ENCODE peak calls at places on chromosomes 13 and 19, in four cellular contexts. T is fibroblast of lung, K is HCT116, E is DND-41. X is an unnamed sample.
A peak's percentile ranks its signal among the peaks of the same experiment; 100 is the strongest.

GRCh38 chr19:37484406-37485115 is 15.4 kb downstream of the ZNF570 start:
- DNase-seq in T (peak; percentile 1), K (no peak), E (no peak), X (no peak)

GRCh38 chr13:59545007-59545406 is 618.7 kb downstream of the DIAPH3 start:
- DNase-seq in T (no peak), K (no peak), E (no peak), X (peak; percentile 42)

GRCh38 chr19:29942404-29943261 is 594 bp downstream of the URI1 start:
- DNase-seq in T (peak; percentile 28), K (no peak), E (peak; percentile 85), X (peak; percentile 71)

GRCh38 chr13:78372581-78372980 is 230.8 kb downstream of the POU4F1 start:
- DNase-seq in T (peak; percentile 73), K (no peak), E (no peak), X (no peak)

GRCh38 chr19:18737337-18737953 is 53.7 kb downstream of the COMP start:
- DNase-seq in T (no peak), K (no peak), E (no peak), X (no peak)

GRCh38 chr13:32140109-32140508 is 108.5 kb downstream of the FRY start:
- DNase-seq in T (no peak), K (no peak), E (no peak), X (no peak)

GRCh38 chr19:2475018-2475701 is 767 bp upstream of the GADD45B start:
- DNase-seq in T (peak; percentile 56), K (no peak), E (peak; percentile 76), X (peak; percentile 59)

GRCh38 chr13:108408670-108409069 is 139.2 kb downstream of the TNFSF13B start:
- DNase-seq in T (no peak), K (no peak), E (no peak), X (no peak)

GRCh38 chr13:40109324-40109958 is 454.0 kb downstream of the COG6 start:
- DNase-seq in T (peak; percentile 96), K (no peak), E (no peak), X (no peak)

GRCh38 chr19:7998081-7998480 is 7.4 kb downstream of the ELAVL1 start:
- DNase-seq in T (peak; percentile 5), K (no peak), E (no peak), X (no peak)

GRCh38 chr13:32446220-32446619 is 18.3 kb upstream of the N4BP2L1 start:
- DNase-seq in T (no peak), K (no peak), E (no peak), X (no peak)

GRCh38 chr19:11166281-11167142 is 10.9 kb upstream of the SPC24 start:
- DNase-seq in T (peak; percentile 50), K (no peak), E (no peak), X (no peak)

DNA sequence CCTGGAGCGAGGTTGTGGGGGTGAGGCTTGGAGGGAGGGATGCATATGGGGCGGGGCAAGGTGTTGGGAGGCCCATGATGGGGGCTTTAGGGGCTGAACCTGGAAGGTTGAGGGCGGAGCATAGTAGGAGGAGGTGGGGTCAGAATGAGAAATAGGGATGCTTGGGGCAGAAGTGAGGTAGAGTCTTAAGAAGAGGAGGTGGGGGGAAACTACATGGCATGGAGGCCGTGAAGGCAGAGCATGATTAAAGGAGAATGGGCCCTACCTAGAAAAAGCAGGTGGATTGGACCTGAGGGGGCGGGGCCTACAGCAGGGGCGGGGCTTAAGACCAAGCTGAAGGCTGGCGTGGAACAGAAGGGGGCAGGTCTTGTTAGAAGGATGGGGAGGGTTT is 789 bp downstream of the NR1H2 start:
- DNase-seq in T (no peak), K (peak; percentile 58), E (no peak), X (peak; percentile 94)
- TF ChIP-seq EZH2 in T (no peak), K (no peak), E (no peak), X (no peak)

GRCh38 chr13:46334423-46334822 is 52.6 kb downstream of the RUBCNL start:
- DNase-seq in T (no peak), K (no peak), E (no peak), X (no peak)
- TF ChIP-seq EZH2 in T (no peak), K (no peak), E (no peak), X (no peak)

GRCh38 chr13:27921961-27922910 is 2.4 kb downstream of the PDX1 start:
- DNase-seq in T (no peak), K (no peak), E (no peak), X (peak; percentile 54)

GRCh38 chr13:27924529-27925141 is 4.8 kb downstream of the PDX1 start:
- DNase-seq in T (no peak), K (no peak), E (no peak), X (peak; percentile 60)

GRCh38 chr13:27923794-27924528 is 4.2 kb downstream of the PDX1 start:
- DNase-seq in T (no peak), K (no peak), E (no peak), X (peak; percentile 58)

GRCh38 chr13:27921421-27921960 is 1.7 kb downstream of the PDX1 start:
- DNase-seq in T (no peak), K (no peak), E (peak; percentile 44), X (peak; percentile 54)

GRCh38 chr13:27922974-27923612 is 3.3 kb downstream of the PDX1 start:
- DNase-seq in T (no peak), K (no peak), E (no peak), X (peak; percentile 19)
- TF ChIP-seq EZH2 in T (no peak), K (no peak), E (no peak), X (peak; percentile 32)

GRCh38 chr13:27928353-27928804 is 8.6 kb downstream of the PDX1 start:
- DNase-seq in T (no peak), K (no peak), E (no peak), X (peak; percentile 51)
- TF ChIP-seq EZH2 in T (no peak), K (no peak), E (no peak), X (peak; percentile 81)

GRCh38 chr13:33657274-33657673 is 160.7 kb upstream of the RFC3 start:
- DNase-seq in T (no peak), K (no peak), E (no peak), X (no peak)
- TF ChIP-seq EZH2 in T (no peak), K (no peak), E (no peak), X (no peak)

GRCh38 chr19:50434525-50434924 is 1.8 kb downstream of the MYBPC2 start:
- DNase-seq in T (no peak), K (no peak), E (no peak), X (no peak)
- TF ChIP-seq EZH2 in T (no peak), K (no peak), E (no peak), X (no peak)

GRCh38 chr19:50667759-50668231 is 18.6 kb downstream of the C19orf81 start:
- DNase-seq in T (no peak), K (no peak), E (no peak), X (peak; percentile 39)

GRCh38 chr19:50668416-50669318 is 19.4 kb downstream of the C19orf81 start:
- DNase-seq in T (no peak), K (no peak), E (no peak), X (no peak)

GRCh38 chr19:50666346-50667176 is 17.3 kb downstream of the C19orf81 start:
- DNase-seq in T (no peak), K (no peak), E (no peak), X (no peak)

GRCh38 chr19:50669319-50670101 is 20.3 kb downstream of the C19orf81 start:
- DNase-seq in T (peak; percentile 25), K (no peak), E (peak; percentile 48), X (peak; percentile 35)

GRCh38 chr19:50667177-50667758 is 18.0 kb downstream of the C19orf81 start:
- DNase-seq in T (no peak), K (no peak), E (no peak), X (peak; percentile 43)
- TF ChIP-seq EZH2 in T (peak; percentile 21), K (no peak), E (no peak), X (peak; percentile 93)

GRCh38 chr19:41919948-41920712 is 8.1 kb downstream of the ERFL start:
- DNase-seq in T (no peak), K (no peak), E (no peak), X (no peak)

GRCh38 chr19:41922585-41922984 is 5.7 kb downstream of the ERFL start:
- DNase-seq in T (no peak), K (no peak), E (no peak), X (no peak)

GRCh38 chr19:41922220-41922576 is 6.1 kb downstream of the ERFL start:
- DNase-seq in T (no peak), K (no peak), E (no peak), X (no peak)

GRCh38 chr19:41920878-41921277 is 7.4 kb downstream of the ERFL start:
- DNase-seq in T (no peak), K (no peak), E (no peak), X (no peak)

GRCh38 chr19:41921280-41922219 is 6.7 kb downstream of the ERFL start:
- DNase-seq in T (no peak), K (no peak), E (no peak), X (no peak)
- TF ChIP-seq EZH2 in T (peak; percentile 92), K (no peak), E (no peak), X (peak; percentile 74)

X was measured in GM23338.